ENCODE peak calls at places on chromosomes 4 and X, in nine cellular contexts. One of them, this sample, is unnamed.

GRCh38 chrX:136879001-136879667 is 1.4 kb downstream of the RBMX start:
- DNase-seq in endothelial cell of umbilical vein: no peak
- DNase-seq in fibroblast of mammary gland: peak
- DNase-seq in heart left ventricle: no peak
- DNase-seq in BE2C: no peak
- DNase-seq in fibroblast of the aortic adventitia: peak
- DNase-seq in esophagus squamous epithelium: no peak
- DNase-seq in HFF-Myc: no peak
- DNase-seq in heart right ventricle: no peak
- DNase-seq in this sample: peak

GRCh38 chr4:90950385-90950841 is 823.2 kb downstream of the CCSER1 start:
- DNase-seq in endothelial cell of umbilical vein: peak
- DNase-seq in fibroblast of mammary gland: no peak
- DNase-seq in heart left ventricle: no peak
- DNase-seq in BE2C: peak
- DNase-seq in fibroblast of the aortic adventitia: no peak
- DNase-seq in esophagus squamous epithelium: no peak
- DNase-seq in HFF-Myc: no peak
- DNase-seq in heart right ventricle: no peak
- DNase-seq in this sample: peak

GRCh38 chrX:48792219-48792618 is 5.8 kb downstream of the GATA1 start:
- DNase-seq in endothelial cell of umbilical vein: no peak
- DNase-seq in fibroblast of mammary gland: no peak
- DNase-seq in heart left ventricle: no peak
- DNase-seq in BE2C: no peak
- DNase-seq in fibroblast of the aortic adventitia: no peak
- DNase-seq in esophagus squamous epithelium: no peak
- DNase-seq in HFF-Myc: no peak
- DNase-seq in heart right ventricle: no peak
- DNase-seq in this sample: no peak

GRCh38 chr4:8940792-8941491 is 69.3 kb upstream of the HMX1 start:
- DNase-seq in endothelial cell of umbilical vein: no peak
- DNase-seq in fibroblast of mammary gland: no peak
- DNase-seq in heart left ventricle: no peak
- DNase-seq in BE2C: no peak
- DNase-seq in fibroblast of the aortic adventitia: no peak
- DNase-seq in esophagus squamous epithelium: no peak
- DNase-seq in HFF-Myc: no peak
- DNase-seq in heart right ventricle: no peak
- DNase-seq in this sample: no peak

GRCh38 chr4:34271479-34272355 is 1972.6 kb downstream of the ARAP2 start:
- DNase-seq in endothelial cell of umbilical vein: no peak
- DNase-seq in fibroblast of mammary gland: peak
- DNase-seq in heart left ventricle: no peak
- DNase-seq in BE2C: no peak
- DNase-seq in fibroblast of the aortic adventitia: no peak
- DNase-seq in esophagus squamous epithelium: no peak
- DNase-seq in HFF-Myc: no peak
- DNase-seq in heart right ventricle: no peak
- DNase-seq in this sample: no peak

GRCh38 chr4:31059753-31060522 is 339.8 kb downstream of the PCDH7 start:
- DNase-seq in endothelial cell of umbilical vein: peak
- DNase-seq in fibroblast of mammary gland: peak
- DNase-seq in heart left ventricle: no peak
- DNase-seq in BE2C: no peak
- DNase-seq in fibroblast of the aortic adventitia: peak
- DNase-seq in esophagus squamous epithelium: no peak
- DNase-seq in HFF-Myc: no peak
- DNase-seq in heart right ventricle: no peak
- DNase-seq in this sample: peak

GRCh38 chr4:127759893-127760292 is 22.2 kb upstream of the HSPA4L start:
- DNase-seq in endothelial cell of umbilical vein: no peak
- DNase-seq in fibroblast of mammary gland: peak
- DNase-seq in heart left ventricle: no peak
- DNase-seq in BE2C: no peak
- DNase-seq in fibroblast of the aortic adventitia: no peak
- DNase-seq in esophagus squamous epithelium: no peak
- DNase-seq in HFF-Myc: no peak
- DNase-seq in heart right ventricle: no peak
- DNase-seq in this sample: no peak

GRCh38 chr4:88442636-88443260 is 14.2 kb upstream of the HERC5 start:
- DNase-seq in endothelial cell of umbilical vein: no peak
- DNase-seq in fibroblast of mammary gland: peak
- DNase-seq in heart left ventricle: no peak
- DNase-seq in BE2C: peak
- DNase-seq in fibroblast of the aortic adventitia: no peak
- DNase-seq in esophagus squamous epithelium: no peak
- DNase-seq in HFF-Myc: no peak
- DNase-seq in heart right ventricle: no peak
- DNase-seq in this sample: no peak

GRCh38 chr4:8777320-8778196 is 94.1 kb downstream of the HMX1 start:
- DNase-seq in endothelial cell of umbilical vein: no peak
- DNase-seq in fibroblast of mammary gland: no peak
- DNase-seq in heart left ventricle: no peak
- DNase-seq in BE2C: no peak
- DNase-seq in fibroblast of the aortic adventitia: no peak
- DNase-seq in esophagus squamous epithelium: no peak
- DNase-seq in HFF-Myc: no peak
- DNase-seq in heart right ventricle: no peak
- DNase-seq in this sample: no peak

GRCh38 chr4:3207531-3208037 is 41.4 kb upstream of the MSANTD1 start:
- DNase-seq in endothelial cell of umbilical vein: peak
- DNase-seq in fibroblast of mammary gland: peak
- DNase-seq in heart left ventricle: no peak
- DNase-seq in BE2C: no peak
- DNase-seq in fibroblast of the aortic adventitia: peak
- DNase-seq in esophagus squamous epithelium: no peak
- DNase-seq in HFF-Myc: no peak
- DNase-seq in heart right ventricle: no peak
- DNase-seq in this sample: peak

GRCh38 chr4:6404611-6405416 is 67.6 kb downstream of the PPP2R2C start:
- DNase-seq in endothelial cell of umbilical vein: no peak
- DNase-seq in fibroblast of mammary gland: no peak
- DNase-seq in heart left ventricle: no peak
- DNase-seq in BE2C: peak
- DNase-seq in fibroblast of the aortic adventitia: no peak
- DNase-seq in esophagus squamous epithelium: no peak
- DNase-seq in HFF-Myc: no peak
- DNase-seq in heart right ventricle: no peak
- DNase-seq in this sample: no peak

GRCh38 chrX:8743126-8743732 is 11.3 kb upstream of the ANOS1 start:
- DNase-seq in endothelial cell of umbilical vein: peak
- DNase-seq in fibroblast of mammary gland: peak
- DNase-seq in heart left ventricle: no peak
- DNase-seq in BE2C: peak
- DNase-seq in fibroblast of the aortic adventitia: peak
- DNase-seq in esophagus squamous epithelium: no peak
- DNase-seq in HFF-Myc: no peak
- DNase-seq in heart right ventricle: peak
- DNase-seq in this sample: peak

GRCh38 chrX:134804779-134805178 is 146.5 kb upstream of the PLAC1 start:
- DNase-seq in endothelial cell of umbilical vein: no peak
- DNase-seq in fibroblast of mammary gland: no peak
- DNase-seq in heart left ventricle: no peak
- DNase-seq in BE2C: no peak
- DNase-seq in fibroblast of the aortic adventitia: no peak
- DNase-seq in esophagus squamous epithelium: no peak
- DNase-seq in HFF-Myc: no peak
- DNase-seq in heart right ventricle: no peak
- DNase-seq in this sample: no peak
- TF ChIP-seq CTCF in endothelial cell of umbilical vein: no peak
- TF ChIP-seq CTCF in fibroblast of mammary gland: no peak
- TF ChIP-seq CTCF in heart left ventricle: no peak
- TF ChIP-seq CTCF in BE2C: no peak
- TF ChIP-seq CTCF in fibroblast of the aortic adventitia: no peak
- TF ChIP-seq CTCF in esophagus squamous epithelium: no peak
- TF ChIP-seq CTCF in HFF-Myc: no peak
- TF ChIP-seq CTCF in heart right ventricle: no peak
- TF ChIP-seq CTCF in this sample: no peak

DNA sequence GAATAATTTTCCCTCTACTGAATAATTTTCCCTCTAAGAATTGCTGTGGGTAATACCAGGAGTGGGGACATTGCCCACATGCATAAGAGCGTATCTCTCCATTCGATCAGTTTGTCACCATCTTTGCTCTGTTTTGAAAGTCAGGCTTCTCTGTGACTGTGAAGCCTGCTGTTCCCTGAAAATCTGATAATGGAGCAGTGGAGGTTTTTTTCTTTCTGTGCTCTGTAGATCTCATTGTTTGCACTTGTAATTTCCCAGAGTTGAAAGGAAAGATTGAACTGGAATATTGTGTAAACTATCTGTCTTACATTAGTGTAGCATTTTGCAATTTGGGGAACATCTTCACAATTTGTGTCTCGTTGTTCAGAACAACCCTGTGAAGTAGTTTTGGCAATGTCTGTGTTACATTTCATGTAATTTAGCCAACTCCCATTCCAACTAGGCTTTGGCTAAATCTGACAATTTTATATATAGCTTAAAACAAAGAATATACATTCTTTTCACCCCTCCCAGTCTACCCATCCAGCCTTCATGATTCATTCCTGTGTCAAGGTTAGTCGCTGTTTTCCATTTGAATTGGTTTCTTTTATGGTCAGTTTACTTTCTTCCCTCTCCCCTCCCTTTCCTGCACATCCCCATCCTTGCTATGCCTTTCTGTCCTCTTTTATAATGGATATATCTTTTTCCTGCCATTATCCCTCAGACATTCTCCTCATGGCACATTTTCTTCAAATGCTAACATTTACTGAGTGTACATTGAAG is 4.5 kb downstream of the ZXDB start:
- DNase-seq in endothelial cell of umbilical vein: peak
- DNase-seq in fibroblast of mammary gland: no peak
- DNase-seq in heart left ventricle: no peak
- DNase-seq in BE2C: no peak
- DNase-seq in fibroblast of the aortic adventitia: peak
- DNase-seq in esophagus squamous epithelium: no peak
- DNase-seq in HFF-Myc: no peak
- DNase-seq in heart right ventricle: no peak
- DNase-seq in this sample: no peak
- H3K4me3 ChIP-seq in endothelial cell of umbilical vein: peak
- H3K4me3 ChIP-seq in fibroblast of mammary gland: peak
- H3K4me3 ChIP-seq in heart left ventricle: peak
- H3K4me3 ChIP-seq in BE2C: peak
- H3K4me3 ChIP-seq in fibroblast of the aortic adventitia: peak
- H3K4me3 ChIP-seq in esophagus squamous epithelium: no peak
- H3K4me3 ChIP-seq in HFF-Myc: peak
- H3K4me3 ChIP-seq in heart right ventricle: no peak
- H3K4me3 ChIP-seq in this sample: peak

GRCh38 chr4:158861766-158862165 is 92.9 kb downstream of the FNIP2 start:
- DNase-seq in endothelial cell of umbilical vein: no peak
- DNase-seq in fibroblast of mammary gland: no peak
- DNase-seq in heart left ventricle: no peak
- DNase-seq in BE2C: no peak
- DNase-seq in fibroblast of the aortic adventitia: no peak
- DNase-seq in esophagus squamous epithelium: no peak
- DNase-seq in HFF-Myc: no peak
- DNase-seq in heart right ventricle: no peak
- DNase-seq in this sample: no peak
- TF ChIP-seq CTCF in endothelial cell of umbilical vein: no peak
- TF ChIP-seq CTCF in fibroblast of mammary gland: no peak
- TF ChIP-seq CTCF in heart left ventricle: no peak
- TF ChIP-seq CTCF in BE2C: no peak
- TF ChIP-seq CTCF in fibroblast of the aortic adventitia: no peak
- TF ChIP-seq CTCF in esophagus squamous epithelium: no peak
- TF ChIP-seq CTCF in HFF-Myc: peak
- TF ChIP-seq CTCF in heart right ventricle: no peak
- TF ChIP-seq CTCF in this sample: no peak

GRCh38 chr4:165379662-165380061 is 854 bp downstream of the CPE start:
- DNase-seq in endothelial cell of umbilical vein: no peak
- DNase-seq in fibroblast of mammary gland: no peak
- DNase-seq in heart left ventricle: peak
- DNase-seq in BE2C: no peak
- DNase-seq in fibroblast of the aortic adventitia: peak
- DNase-seq in esophagus squamous epithelium: no peak
- DNase-seq in HFF-Myc: no peak
- DNase-seq in heart right ventricle: peak
- DNase-seq in this sample: no peak
- H3K4me3 ChIP-seq in endothelial cell of umbilical vein: peak
- H3K4me3 ChIP-seq in fibroblast of mammary gland: peak
- H3K4me3 ChIP-seq in heart left ventricle: peak
- H3K4me3 ChIP-seq in BE2C: no peak
- H3K4me3 ChIP-seq in fibroblast of the aortic adventitia: peak
- H3K4me3 ChIP-seq in esophagus squamous epithelium: peak
- H3K4me3 ChIP-seq in HFF-Myc: peak
- H3K4me3 ChIP-seq in heart right ventricle: no peak
- H3K4me3 ChIP-seq in this sample: peak

DNA sequence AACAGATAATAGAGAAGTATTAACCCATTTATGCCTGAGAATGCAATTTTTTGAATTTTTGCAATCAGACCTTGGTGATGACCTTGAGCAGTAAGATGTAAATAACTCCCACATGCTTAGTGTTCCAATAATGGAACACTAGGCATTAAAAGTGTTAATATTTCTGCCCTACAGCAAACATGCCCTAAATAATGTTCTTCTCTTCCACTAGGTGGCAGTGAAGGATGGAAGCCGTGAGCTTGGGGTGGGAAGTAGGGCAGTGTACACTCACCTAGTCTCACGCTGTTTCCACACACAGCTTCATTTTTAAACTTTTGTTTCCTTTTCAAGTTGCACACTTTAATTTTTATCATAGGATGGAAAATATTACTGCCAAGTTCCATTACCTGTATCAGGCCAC is 613.1 kb upstream of the HS3ST1 start:
- DNase-seq in endothelial cell of umbilical vein: no peak
- DNase-seq in fibroblast of mammary gland: no peak
- DNase-seq in heart left ventricle: no peak
- DNase-seq in BE2C: no peak
- DNase-seq in fibroblast of the aortic adventitia: no peak
- DNase-seq in esophagus squamous epithelium: no peak
- DNase-seq in HFF-Myc: no peak
- DNase-seq in heart right ventricle: no peak
- DNase-seq in this sample: peak
- TF ChIP-seq CTCF in endothelial cell of umbilical vein: no peak
- TF ChIP-seq CTCF in fibroblast of mammary gland: peak
- TF ChIP-seq CTCF in heart left ventricle: peak
- TF ChIP-seq CTCF in BE2C: no peak
- TF ChIP-seq CTCF in fibroblast of the aortic adventitia: peak
- TF ChIP-seq CTCF in esophagus squamous epithelium: no peak
- TF ChIP-seq CTCF in HFF-Myc: no peak
- TF ChIP-seq CTCF in heart right ventricle: peak
- TF ChIP-seq CTCF in this sample: peak

GRCh38 chrX:107827852-107828251 is 2.2 kb downstream of the MID2 start:
- DNase-seq in endothelial cell of umbilical vein: no peak
- DNase-seq in fibroblast of mammary gland: peak
- DNase-seq in heart left ventricle: no peak
- DNase-seq in BE2C: no peak
- DNase-seq in fibroblast of the aortic adventitia: no peak
- DNase-seq in esophagus squamous epithelium: no peak
- DNase-seq in HFF-Myc: no peak
- DNase-seq in heart right ventricle: no peak
- DNase-seq in this sample: no peak
- H3K4me3 ChIP-seq in endothelial cell of umbilical vein: no peak
- H3K4me3 ChIP-seq in fibroblast of mammary gland: no peak
- H3K4me3 ChIP-seq in heart left ventricle: no peak
- H3K4me3 ChIP-seq in BE2C: no peak
- H3K4me3 ChIP-seq in fibroblast of the aortic adventitia: no peak
- H3K4me3 ChIP-seq in esophagus squamous epithelium: no peak
- H3K4me3 ChIP-seq in HFF-Myc: no peak
- H3K4me3 ChIP-seq in heart right ventricle: no peak
- H3K4me3 ChIP-seq in this sample: peak

GRCh38 chrX:52426810-52427209 is 58.0 kb downstream of the XAGE2 start:
- DNase-seq in endothelial cell of umbilical vein: no peak
- DNase-seq in fibroblast of mammary gland: no peak
- DNase-seq in heart left ventricle: no peak
- DNase-seq in BE2C: no peak
- DNase-seq in fibroblast of the aortic adventitia: no peak
- DNase-seq in esophagus squamous epithelium: no peak
- DNase-seq in HFF-Myc: no peak
- DNase-seq in heart right ventricle: no peak
- DNase-seq in this sample: no peak
- TF ChIP-seq CTCF in endothelial cell of umbilical vein: no peak
- TF ChIP-seq CTCF in fibroblast of mammary gland: no peak
- TF ChIP-seq CTCF in heart left ventricle: no peak
- TF ChIP-seq CTCF in BE2C: no peak
- TF ChIP-seq CTCF in fibroblast of the aortic adventitia: no peak
- TF ChIP-seq CTCF in esophagus squamous epithelium: no peak
- TF ChIP-seq CTCF in HFF-Myc: no peak
- TF ChIP-seq CTCF in heart right ventricle: no peak
- TF ChIP-seq CTCF in this sample: no peak

This sample was measured in fibroblast of pulmonary artery.